ENCODE peak calls at places on chromosome 16, in five cellular contexts. F, G, E, X and R are unnamed samples.

GRCh38 chr16:7182510-7183109 is 150.0 kb upstream of the RBFOX1 start:
- DNase-seq in F (no peak), G (no peak), E (no peak), X (no peak), R (no peak)

GRCh38 chr16:74605746-74606520 is 981 bp downstream of the GLG1 start:
- DNase-seq in F (no peak), G (no peak), E (no peak), X (no peak), R (peak)

GRCh38 chr16:19410435-19411153 is 7.1 kb upstream of the TMC5 start:
- DNase-seq in F (no peak), G (no peak), E (no peak), X (peak), R (no peak)

GRCh38 chr16:56301391-56301850 is 110.1 kb downstream of the GNAO1 start:
- DNase-seq in F (no peak), G (no peak), E (no peak), X (no peak), R (peak)

GRCh38 chr16:14475370-14476139 is 154.5 kb downstream of the PARN start:
- DNase-seq in F (no peak), G (no peak), E (no peak), X (peak), R (peak)

GRCh38 chr16:51880776-51881175 is 666.2 kb downstream of the TOX3 start:
- DNase-seq in F (no peak), G (no peak), E (no peak), X (no peak), R (peak)

GRCh38 chr16:9966569-9967157 is 215.6 kb downstream of the GRIN2A start:
- DNase-seq in F (no peak), G (no peak), E (no peak), X (no peak), R (peak)

GRCh38 chr16:86227041-86227440 is 283.3 kb upstream of the FOXF1 start:
- DNase-seq in F (no peak), G (no peak), E (no peak), X (peak), R (no peak)

GRCh38 chr16:30609002-30609927 is 924 bp downstream of the ZNF689 start:
- DNase-seq in F (no peak), G (no peak), E (peak), X (peak), R (peak)

GRCh38 chr16:86984975-86985655 is 332.1 kb downstream of the C16orf95 start:
- DNase-seq in F (no peak), G (no peak), E (no peak), X (no peak), R (no peak)

GRCh38 chr16:85557083-85557975 is 55.8 kb upstream of the GSE1 start:
- DNase-seq in F (peak), G (no peak), E (peak), X (peak), R (peak)

GRCh38 chr16:61871837-61872777 is 164.1 kb downstream of the CDH8 start:
- DNase-seq in F (no peak), G (no peak), E (no peak), X (no peak), R (no peak)

GRCh38 chr16:88415381-88416323 is 32.9 kb downstream of the ZNF469 start:
- DNase-seq in F (no peak), G (no peak), E (no peak), X (no peak), R (no peak)

GRCh38 chr16:2912330-2913199 is 834 bp downstream of the FLYWCH1 start:
- DNase-seq in F (no peak), G (no peak), E (no peak), X (no peak), R (peak)

GRCh38 chr16:77945126-77945525 is 77.2 kb upstream of the CLEC3A start:
- DNase-seq in F (no peak), G (no peak), E (no peak), X (no peak), R (peak)

GRCh38 chr16:85615014-85615851 is 2.1 kb downstream of the GSE1 start:
- DNase-seq in F (peak), G (no peak), E (no peak), X (peak), R (peak)

GRCh38 chr16:495127-495748 is 32.3 kb upstream of the CAPN15 start:
- DNase-seq in F (no peak), G (no peak), E (no peak), X (peak), R (peak)

GRCh38 chr16:84633622-84634021 is 14.7 kb upstream of the KLHL36 start:
- DNase-seq in F (no peak), G (no peak), E (no peak), X (no peak), R (peak)

GRCh38 chr16:25501530-25502255 is 190.1 kb upstream of the HS3ST4 start:
- DNase-seq in F (no peak), G (no peak), E (no peak), X (no peak), R (no peak)

GRCh38 chr16:68802190-68802589 is 41.1 kb upstream of the TANGO6 start:
- DNase-seq in F (no peak), G (no peak), E (no peak), X (no peak), R (peak)

GRCh38 chr16:17222756-17223411 is 247.9 kb downstream of the XYLT1 start:
- DNase-seq in F (no peak), G (no peak), E (no peak), X (no peak), R (no peak)

GRCh38 chr16:86227801-86228200 is 282.5 kb upstream of the FOXF1 start:
- DNase-seq in F (no peak), G (no peak), E (no peak), X (no peak), R (no peak)

GRCh38 chr16:86383488-86384262 is 126.7 kb upstream of the FOXF1 start:
- DNase-seq in F (no peak), G (no peak), E (no peak), X (peak), R (peak)